ENCODE peak calls at places on chromosomes 11 and 22, in nine cellular contexts. One of them, this sample, is unnamed.

GRCh38 chr11:9972917-9973504 is 309.1 kb downstream of the SWAP70 start:
- DNase-seq in GM06990: no peak
- DNase-seq in lower leg skin: no peak
- DNase-seq in H1: no peak
- DNase-seq in body of pancreas: peak
- DNase-seq in adrenal gland: peak
- DNase-seq in mucosa of descending colon: no peak
- DNase-seq in fibroblast of mammary gland: peak
- DNase-seq in cardiac fibroblast: peak
- DNase-seq in this sample: peak

GRCh38 chr11:72413914-72414628 is 20.3 kb downstream of the CLPB start:
- DNase-seq in mucosa of descending colon: peak
- DNase-seq in lower leg skin: peak
- DNase-seq in H1: peak
- DNase-seq in fibroblast of mammary gland: peak
- DNase-seq in cardiac fibroblast: peak
- DNase-seq in GM06990: peak
- DNase-seq in adrenal gland: peak
- DNase-seq in body of pancreas: peak
- DNase-seq in this sample: peak

GRCh38 chr11:4455439-4455838 is 6.3 kb downstream of the OR52K2 start:
- DNase-seq in cardiac fibroblast: no peak
- DNase-seq in GM06990: no peak
- DNase-seq in H1: no peak
- DNase-seq in adrenal gland: peak
- DNase-seq in lower leg skin: peak
- DNase-seq in body of pancreas: no peak
- DNase-seq in fibroblast of mammary gland: no peak
- DNase-seq in mucosa of descending colon: no peak
- DNase-seq in this sample: no peak

GRCh38 chr11:118082880-118083543 is 3.8 kb downstream of the SMIM35 start:
- DNase-seq in fibroblast of mammary gland: no peak
- DNase-seq in H1: no peak
- DNase-seq in body of pancreas: no peak
- DNase-seq in lower leg skin: no peak
- DNase-seq in GM06990: no peak
- DNase-seq in adrenal gland: peak
- DNase-seq in cardiac fibroblast: no peak
- DNase-seq in mucosa of descending colon: no peak
- DNase-seq in this sample: no peak

GRCh38 chr11:23236846-23237550 is 376.7 kb upstream of the CCDC179 start:
- DNase-seq in fibroblast of mammary gland: peak
- DNase-seq in mucosa of descending colon: no peak
- DNase-seq in H1: no peak
- DNase-seq in cardiac fibroblast: peak
- DNase-seq in lower leg skin: no peak
- DNase-seq in adrenal gland: no peak
- DNase-seq in body of pancreas: no peak
- DNase-seq in GM06990: no peak
- DNase-seq in this sample: no peak

GRCh38 chr11:128297111-128297651 is 290.2 kb downstream of the ETS1 start:
- DNase-seq in GM06990: no peak
- DNase-seq in lower leg skin: no peak
- DNase-seq in fibroblast of mammary gland: no peak
- DNase-seq in cardiac fibroblast: no peak
- DNase-seq in body of pancreas: no peak
- DNase-seq in mucosa of descending colon: no peak
- DNase-seq in H1: no peak
- DNase-seq in adrenal gland: no peak
- DNase-seq in this sample: no peak

GRCh38 chr22:27195104-27195503 is 537.7 kb downstream of the MIAT start:
- DNase-seq in cardiac fibroblast: peak
- DNase-seq in adrenal gland: no peak
- DNase-seq in H1: no peak
- DNase-seq in body of pancreas: no peak
- DNase-seq in fibroblast of mammary gland: no peak
- DNase-seq in mucosa of descending colon: peak
- DNase-seq in lower leg skin: no peak
- DNase-seq in GM06990: no peak
- DNase-seq in this sample: no peak

GRCh38 chr11:31509412-31510345 is at the start of the genes ELP4 and IMMP1L:
- DNase-seq in lower leg skin: peak
- DNase-seq in body of pancreas: peak
- DNase-seq in H1: peak
- DNase-seq in GM06990: peak
- DNase-seq in mucosa of descending colon: peak
- DNase-seq in fibroblast of mammary gland: peak
- DNase-seq in adrenal gland: peak
- DNase-seq in cardiac fibroblast: peak
- DNase-seq in this sample: peak

GRCh38 chr22:40335358-40335757 is 10.9 kb upstream of the ADSL start:
- DNase-seq in body of pancreas: no peak
- DNase-seq in lower leg skin: no peak
- DNase-seq in mucosa of descending colon: no peak
- DNase-seq in GM06990: no peak
- DNase-seq in fibroblast of mammary gland: no peak
- DNase-seq in cardiac fibroblast: no peak
- DNase-seq in adrenal gland: no peak
- DNase-seq in H1: no peak
- DNase-seq in this sample: no peak

GRCh38 chr11:35276396-35276795 is 137.4 kb downstream of the CD44 start:
- DNase-seq in body of pancreas: peak
- DNase-seq in fibroblast of mammary gland: peak
- DNase-seq in GM06990: no peak
- DNase-seq in adrenal gland: peak
- DNase-seq in cardiac fibroblast: no peak
- DNase-seq in H1: no peak
- DNase-seq in mucosa of descending colon: no peak
- DNase-seq in lower leg skin: peak
- DNase-seq in this sample: no peak

GRCh38 chr22:42912049-42912448 is 55.0 kb upstream of the ARFGAP3 start:
- DNase-seq in H1: no peak
- DNase-seq in adrenal gland: no peak
- DNase-seq in GM06990: no peak
- DNase-seq in body of pancreas: no peak
- DNase-seq in lower leg skin: no peak
- DNase-seq in cardiac fibroblast: peak
- DNase-seq in fibroblast of mammary gland: peak
- DNase-seq in mucosa of descending colon: no peak
- DNase-seq in this sample: no peak

GRCh38 chr11:2868604-2869526 is 16.7 kb downstream of the CDKN1C start:
- DNase-seq in GM06990: no peak
- DNase-seq in mucosa of descending colon: no peak
- DNase-seq in adrenal gland: no peak
- DNase-seq in fibroblast of mammary gland: no peak
- DNase-seq in body of pancreas: no peak
- DNase-seq in lower leg skin: no peak
- DNase-seq in cardiac fibroblast: no peak
- DNase-seq in H1: no peak
- DNase-seq in this sample: no peak

GRCh38 chr11:85930879-85931366 is 75.7 kb downstream of the CCDC83 start:
- DNase-seq in body of pancreas: no peak
- DNase-seq in adrenal gland: no peak
- DNase-seq in lower leg skin: no peak
- DNase-seq in fibroblast of mammary gland: no peak
- DNase-seq in GM06990: no peak
- DNase-seq in mucosa of descending colon: no peak
- DNase-seq in cardiac fibroblast: no peak
- DNase-seq in H1: no peak
- DNase-seq in this sample: no peak

DNA sequence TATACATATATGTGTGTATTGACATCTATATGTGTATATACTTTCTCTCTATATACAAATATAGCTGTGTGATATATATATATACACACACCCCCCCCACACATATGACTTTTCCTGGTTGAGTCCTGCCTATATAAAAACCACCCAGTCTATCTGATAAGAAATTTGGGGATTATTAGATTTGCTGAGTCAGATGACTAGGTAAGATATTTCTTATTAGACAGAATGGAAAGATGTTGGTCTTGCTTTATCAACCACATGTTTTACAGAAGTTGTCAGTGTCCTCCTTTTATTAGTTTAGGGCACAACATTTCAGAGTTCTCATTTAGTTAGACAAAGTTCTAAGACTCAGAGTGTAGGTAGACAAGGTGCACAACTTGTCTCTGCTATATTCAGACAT is 953.3 kb downstream of the METTL15 start:
- DNase-seq in H1: no peak
- DNase-seq in cardiac fibroblast: no peak
- DNase-seq in GM06990: no peak
- DNase-seq in adrenal gland: no peak
- DNase-seq in body of pancreas: no peak
- DNase-seq in lower leg skin: no peak
- DNase-seq in mucosa of descending colon: no peak
- DNase-seq in fibroblast of mammary gland: no peak
- DNase-seq in this sample: no peak
- H3K4me3 ChIP-seq in H1: no peak
- H3K4me3 ChIP-seq in cardiac fibroblast: no peak
- H3K4me3 ChIP-seq in GM06990: no peak
- H3K4me3 ChIP-seq in adrenal gland: no peak
- H3K4me3 ChIP-seq in body of pancreas: no peak
- H3K4me3 ChIP-seq in lower leg skin: no peak
- H3K4me3 ChIP-seq in mucosa of descending colon: no peak
- H3K4me3 ChIP-seq in fibroblast of mammary gland: no peak
- H3K4me3 ChIP-seq in this sample: no peak

GRCh38 chr22:43945632-43946390 is 9.4 kb upstream of the SAMM50 start:
- DNase-seq in body of pancreas: peak
- DNase-seq in lower leg skin: no peak
- DNase-seq in cardiac fibroblast: peak
- DNase-seq in H1: peak
- DNase-seq in GM06990: peak
- DNase-seq in adrenal gland: peak
- DNase-seq in mucosa of descending colon: no peak
- DNase-seq in fibroblast of mammary gland: peak
- DNase-seq in this sample: peak
- TF ChIP-seq CTCF in body of pancreas: peak
- TF ChIP-seq CTCF in lower leg skin: no peak
- TF ChIP-seq CTCF in cardiac fibroblast: peak
- TF ChIP-seq CTCF in H1: peak
- TF ChIP-seq CTCF in GM06990: peak
- TF ChIP-seq CTCF in adrenal gland: peak
- TF ChIP-seq CTCF in mucosa of descending colon: peak
- TF ChIP-seq CTCF in fibroblast of mammary gland: peak
- TF ChIP-seq CTCF in this sample: peak

DNA sequence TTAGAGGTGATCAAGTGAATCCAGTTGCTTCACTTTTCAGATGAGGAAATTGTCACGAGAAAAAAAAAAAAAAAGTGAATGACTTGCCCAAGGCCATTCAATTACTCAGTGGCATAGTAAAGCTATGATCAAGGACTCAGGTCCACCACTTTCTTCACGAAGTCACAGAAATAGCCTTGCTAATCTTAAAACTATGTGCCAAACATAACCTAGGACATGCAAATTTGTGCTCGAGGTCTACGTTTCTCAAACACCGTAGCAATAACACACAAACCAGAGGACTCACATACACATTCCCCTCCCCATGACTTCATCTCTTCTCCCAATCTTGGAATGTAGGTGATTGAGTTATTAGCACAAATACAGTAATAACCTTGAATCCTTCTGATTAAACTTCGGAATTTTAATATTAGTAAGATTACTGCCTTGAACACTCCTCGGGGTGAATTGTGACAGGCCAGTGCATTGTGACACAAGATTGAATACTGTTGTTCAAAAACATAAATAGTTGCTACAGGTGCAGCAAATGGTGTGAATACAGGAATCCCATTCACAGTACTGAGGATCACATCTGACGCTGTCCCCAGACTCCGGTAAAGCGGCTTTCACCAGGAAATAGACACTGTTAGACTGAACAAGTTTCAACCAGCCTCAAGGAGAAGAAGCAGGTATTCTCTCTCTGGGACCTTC is 3.8 kb downstream of the LGR4 start:
- DNase-seq in lower leg skin: no peak
- DNase-seq in mucosa of descending colon: no peak
- DNase-seq in fibroblast of mammary gland: peak
- DNase-seq in body of pancreas: peak
- DNase-seq in GM06990: no peak
- DNase-seq in adrenal gland: peak
- DNase-seq in H1: no peak
- DNase-seq in cardiac fibroblast: peak
- DNase-seq in this sample: no peak
- H3K4me3 ChIP-seq in lower leg skin: no peak
- H3K4me3 ChIP-seq in mucosa of descending colon: no peak
- H3K4me3 ChIP-seq in fibroblast of mammary gland: no peak
- H3K4me3 ChIP-seq in body of pancreas: peak
- H3K4me3 ChIP-seq in GM06990: no peak
- H3K4me3 ChIP-seq in adrenal gland: no peak
- H3K4me3 ChIP-seq in H1: peak
- H3K4me3 ChIP-seq in cardiac fibroblast: peak
- H3K4me3 ChIP-seq in this sample: peak

DNA sequence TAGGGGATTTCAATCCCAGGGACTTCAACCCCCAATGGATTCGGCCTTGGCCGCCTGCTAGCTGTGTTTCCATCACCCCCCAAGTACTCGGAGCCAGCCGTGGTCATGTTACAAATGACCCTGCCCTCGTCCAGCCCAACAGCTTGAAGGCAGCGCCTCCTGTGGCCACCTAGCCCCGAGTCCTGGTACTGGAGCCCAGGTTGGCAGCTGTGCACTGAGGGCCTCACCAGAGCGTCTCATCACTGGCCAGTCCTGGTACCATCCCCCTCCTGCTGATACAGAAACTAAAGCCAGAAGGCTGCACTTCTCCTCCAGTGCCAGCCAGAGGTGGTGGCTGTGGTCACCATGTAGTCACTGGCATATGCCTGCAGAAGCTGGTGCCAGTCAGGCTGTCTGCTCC is 44.9 kb upstream of the FADD start:
- DNase-seq in fibroblast of mammary gland: no peak
- DNase-seq in mucosa of descending colon: no peak
- DNase-seq in cardiac fibroblast: peak
- DNase-seq in body of pancreas: no peak
- DNase-seq in GM06990: no peak
- DNase-seq in H1: peak
- DNase-seq in lower leg skin: no peak
- DNase-seq in adrenal gland: peak
- DNase-seq in this sample: no peak
- TF ChIP-seq CTCF in fibroblast of mammary gland: peak
- TF ChIP-seq CTCF in mucosa of descending colon: no peak
- TF ChIP-seq CTCF in cardiac fibroblast: peak
- TF ChIP-seq CTCF in body of pancreas: no peak
- TF ChIP-seq CTCF in GM06990: peak
- TF ChIP-seq CTCF in H1: peak
- TF ChIP-seq CTCF in lower leg skin: no peak
- TF ChIP-seq CTCF in adrenal gland: no peak
- TF ChIP-seq CTCF in this sample: peak

GRCh38 chr22:48876951-48877350 is 950.7 kb downstream of the BRD1 start:
- DNase-seq in H1: no peak
- DNase-seq in body of pancreas: no peak
- DNase-seq in adrenal gland: no peak
- DNase-seq in lower leg skin: no peak
- DNase-seq in cardiac fibroblast: no peak
- DNase-seq in fibroblast of mammary gland: no peak
- DNase-seq in GM06990: no peak
- DNase-seq in mucosa of descending colon: no peak
- DNase-seq in this sample: no peak
- H3K4me3 ChIP-seq in H1: no peak
- H3K4me3 ChIP-seq in body of pancreas: no peak
- H3K4me3 ChIP-seq in adrenal gland: no peak
- H3K4me3 ChIP-seq in lower leg skin: no peak
- H3K4me3 ChIP-seq in cardiac fibroblast: no peak
- H3K4me3 ChIP-seq in fibroblast of mammary gland: no peak
- H3K4me3 ChIP-seq in GM06990: no peak
- H3K4me3 ChIP-seq in mucosa of descending colon: no peak
- H3K4me3 ChIP-seq in this sample: no peak